ENCODE peak calls at places on chromosome X, in four cellular contexts. F, V, Q and P are unnamed samples.

GRCh38 chrX:12973561-12974216 is 1.2 kb upstream of the TMSB4X start:
- DNase-seq in V (no peak), F (peak), Q (no peak), P (no peak)

GRCh38 chrX:131741103-131741581 is 197.3 kb downstream of the OR13H1 start:
- DNase-seq in F (no peak), Q (peak), V (no peak), P (no peak)

GRCh38 chrX:1452497-1453389 is at the start of gene ASMTL:
- DNase-seq in F (peak), Q (peak), V (peak), P (peak)

GRCh38 chrX:1719270-1719669 is 104.4 kb downstream of the ASMT start:
- DNase-seq in Q (peak), F (no peak), V (no peak), P (peak)

GRCh38 chrX:129925305-129926092 is 19.5 kb downstream of the UTP14A start:
- DNase-seq in F (peak), Q (peak), V (peak), P (peak)

GRCh38 chrX:53223068-53223693 is 1.8 kb downstream of the KDM5C start:
- DNase-seq in Q (no peak), F (no peak), V (no peak), P (peak)

GRCh38 chrX:20254712-20255299 is 11.9 kb downstream of the RPS6KA3 start:
- DNase-seq in Q (no peak), V (no peak), F (no peak), P (peak)

GRCh38 chrX:120299928-120300327 is 11.3 kb downstream of the TMEM255A start:
- DNase-seq in F (no peak), V (no peak), Q (no peak), P (peak)

GRCh38 chrX:40373641-40374040 is 207.1 kb upstream of the ATP6AP2 start:
- DNase-seq in F (no peak), V (no peak), Q (no peak), P (no peak)